ENCODE peak calls at places on chromosomes 2 and 18, in nine cellular contexts. One of them, this sample, is unnamed. For H3K27me3, the result is how much of the 10 kb centered on the place peaks cover.

GRCh38 chr2:25276569-25277465 is 64.9 kb downstream of the DNMT3A start:
- DNase-seq in H1: no peak
- DNase-seq in esophagus squamous epithelium: peak
- DNase-seq in PC-9: peak
- DNase-seq in left ventricle myocardium inferior: peak
- DNase-seq in endothelial cell of umbilical vein: peak
- DNase-seq in uterus: peak
- DNase-seq in heart left ventricle: peak
- DNase-seq in GM23338: peak
- DNase-seq in this sample: peak

GRCh38 chr2:190767821-190768220 is 112.8 kb upstream of the GLS start:
- DNase-seq in H1: no peak
- DNase-seq in esophagus squamous epithelium: no peak
- DNase-seq in PC-9: no peak
- DNase-seq in left ventricle myocardium inferior: no peak
- DNase-seq in endothelial cell of umbilical vein: no peak
- DNase-seq in uterus: no peak
- DNase-seq in heart left ventricle: no peak
- DNase-seq in GM23338: no peak
- DNase-seq in this sample: no peak

GRCh38 chr2:121648611-121649401 is 456 bp downstream of the CLASP1 start:
- DNase-seq in H1: no peak
- DNase-seq in esophagus squamous epithelium: peak
- DNase-seq in PC-9: peak
- DNase-seq in left ventricle myocardium inferior: peak
- DNase-seq in endothelial cell of umbilical vein: peak
- DNase-seq in uterus: no peak
- DNase-seq in heart left ventricle: peak
- DNase-seq in GM23338: peak
- DNase-seq in this sample: peak

GRCh38 chr2:226788064-226788463 is 11.6 kb downstream of the IRS1 start:
- DNase-seq in H1: no peak
- DNase-seq in esophagus squamous epithelium: no peak
- DNase-seq in PC-9: no peak
- DNase-seq in left ventricle myocardium inferior: no peak
- DNase-seq in endothelial cell of umbilical vein: no peak
- DNase-seq in uterus: no peak
- DNase-seq in heart left ventricle: no peak
- DNase-seq in GM23338: no peak
- DNase-seq in this sample: no peak

GRCh38 chr18:9101730-9102390 is 639 bp upstream of the NDUFV2 start:
- DNase-seq in H1: no peak
- DNase-seq in esophagus squamous epithelium: no peak
- DNase-seq in PC-9: peak
- DNase-seq in left ventricle myocardium inferior: no peak
- DNase-seq in endothelial cell of umbilical vein: peak
- DNase-seq in uterus: peak
- DNase-seq in heart left ventricle: no peak
- DNase-seq in GM23338: no peak
- DNase-seq in this sample: no peak

GRCh38 chr2:220114443-220114842 is 487.0 kb downstream of the SLC4A3 start:
- DNase-seq in H1: no peak
- DNase-seq in esophagus squamous epithelium: no peak
- DNase-seq in PC-9: no peak
- DNase-seq in left ventricle myocardium inferior: no peak
- DNase-seq in endothelial cell of umbilical vein: no peak
- DNase-seq in uterus: no peak
- DNase-seq in heart left ventricle: no peak
- DNase-seq in GM23338: no peak
- DNase-seq in this sample: no peak

GRCh38 chr2:36670881-36671595 is 25.5 kb upstream of the VIT start:
- DNase-seq in H1: no peak
- DNase-seq in esophagus squamous epithelium: no peak
- DNase-seq in PC-9: no peak
- DNase-seq in left ventricle myocardium inferior: no peak
- DNase-seq in endothelial cell of umbilical vein: peak
- DNase-seq in uterus: no peak
- DNase-seq in heart left ventricle: no peak
- DNase-seq in GM23338: no peak
- DNase-seq in this sample: no peak

GRCh38 chr2:43269074-43269572 is 42.7 kb upstream of the ZFP36L2 start:
- DNase-seq in H1: no peak
- DNase-seq in esophagus squamous epithelium: peak
- DNase-seq in PC-9: peak
- DNase-seq in left ventricle myocardium inferior: peak
- DNase-seq in endothelial cell of umbilical vein: peak
- DNase-seq in uterus: peak
- DNase-seq in heart left ventricle: peak
- DNase-seq in GM23338: no peak
- DNase-seq in this sample: peak

GRCh38 chr18:7370812-7371211 is 139.9 kb downstream of the LRRC30 start:
- DNase-seq in H1: no peak
- DNase-seq in esophagus squamous epithelium: peak
- DNase-seq in PC-9: no peak
- DNase-seq in left ventricle myocardium inferior: peak
- DNase-seq in endothelial cell of umbilical vein: peak
- DNase-seq in uterus: peak
- DNase-seq in heart left ventricle: peak
- DNase-seq in GM23338: no peak
- DNase-seq in this sample: peak

GRCh38 chr2:222709191-222709891 is 37.9 kb downstream of the MOGAT1 start:
- DNase-seq in H1: no peak
- DNase-seq in esophagus squamous epithelium: no peak
- DNase-seq in PC-9: peak
- DNase-seq in left ventricle myocardium inferior: peak
- DNase-seq in endothelial cell of umbilical vein: peak
- DNase-seq in uterus: peak
- DNase-seq in heart left ventricle: peak
- DNase-seq in GM23338: peak
- DNase-seq in this sample: peak

GRCh38 chr2:212811946-212812345 is 273.3 kb upstream of the ERBB4 start:
- DNase-seq in H1: no peak
- DNase-seq in esophagus squamous epithelium: no peak
- DNase-seq in PC-9: no peak
- DNase-seq in left ventricle myocardium inferior: no peak
- DNase-seq in endothelial cell of umbilical vein: no peak
- DNase-seq in uterus: no peak
- DNase-seq in heart left ventricle: no peak
- DNase-seq in GM23338: peak
- DNase-seq in this sample: no peak

GRCh38 chr2:239927424-239927981 is 97.6 kb downstream of the NDUFA10 start:
- DNase-seq in H1: no peak
- DNase-seq in esophagus squamous epithelium: no peak
- DNase-seq in PC-9: peak
- DNase-seq in left ventricle myocardium inferior: peak
- DNase-seq in endothelial cell of umbilical vein: peak
- DNase-seq in uterus: peak
- DNase-seq in heart left ventricle: no peak
- DNase-seq in GM23338: no peak
- DNase-seq in this sample: no peak

DNA sequence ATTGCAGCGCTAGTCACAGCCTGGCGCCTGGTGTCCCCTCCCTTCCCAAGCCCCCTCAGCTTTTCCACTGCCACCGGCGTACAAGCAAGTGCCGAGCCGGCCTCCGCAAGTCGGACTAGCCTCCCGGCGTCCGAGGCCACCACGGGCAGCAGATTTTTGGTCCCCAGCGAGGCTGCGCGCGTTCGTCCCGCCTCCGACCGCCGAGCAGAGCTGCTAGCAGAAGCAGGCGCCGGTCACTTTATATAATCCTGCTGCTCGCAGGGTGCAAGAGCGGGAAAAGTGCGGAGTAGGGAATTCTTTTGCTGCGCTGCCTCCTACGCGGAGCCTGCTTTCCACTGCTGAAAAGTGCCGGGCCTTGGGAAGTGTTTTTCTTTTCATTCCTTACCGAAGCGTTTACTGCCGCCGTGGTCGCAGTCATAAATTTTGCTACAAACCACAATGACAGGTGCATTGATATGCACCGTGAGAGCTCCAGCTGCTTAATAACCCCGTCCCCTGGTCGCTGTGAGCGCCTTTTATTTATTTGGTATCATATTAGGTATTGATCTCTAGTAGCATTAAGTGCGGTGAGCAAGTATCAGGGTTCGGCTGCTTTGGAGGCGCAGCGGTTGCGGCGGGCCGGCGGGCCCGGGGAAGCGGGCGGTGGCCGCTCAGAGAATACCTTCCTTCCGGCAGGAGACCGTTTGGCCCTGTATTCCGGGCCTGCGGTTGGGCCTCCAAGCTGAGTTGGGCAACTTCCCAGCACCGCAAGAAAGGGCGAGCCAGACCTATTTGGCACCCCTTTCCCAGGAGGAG is 7.9 kb downstream of the HOXD3 start:
- DNase-seq in H1: no peak
- DNase-seq in esophagus squamous epithelium: no peak
- DNase-seq in PC-9: no peak
- DNase-seq in left ventricle myocardium inferior: no peak
- DNase-seq in endothelial cell of umbilical vein: peak
- DNase-seq in uterus: no peak
- DNase-seq in heart left ventricle: no peak
- DNase-seq in GM23338: peak
- DNase-seq in this sample: no peak
- H3K27me3 ChIP-seq in H1: half or more
- H3K27me3 ChIP-seq in esophagus squamous epithelium: under half
- H3K27me3 ChIP-seq in PC-9: half or more
- H3K27me3 ChIP-seq in left ventricle myocardium inferior: half or more
- H3K27me3 ChIP-seq in endothelial cell of umbilical vein: under half
- H3K27me3 ChIP-seq in uterus: under half
- H3K27me3 ChIP-seq in heart left ventricle: half or more
- H3K27me3 ChIP-seq in GM23338: half or more
- H3K27me3 ChIP-seq in this sample: half or more

GRCh38 chr2:42139141-42139540 is 30.0 kb upstream of the EML4 start:
- DNase-seq in H1: no peak
- DNase-seq in esophagus squamous epithelium: no peak
- DNase-seq in PC-9: no peak
- DNase-seq in left ventricle myocardium inferior: no peak
- DNase-seq in endothelial cell of umbilical vein: no peak
- DNase-seq in uterus: no peak
- DNase-seq in heart left ventricle: no peak
- DNase-seq in GM23338: no peak
- DNase-seq in this sample: no peak

GRCh38 chr2:42138163-42139016 is 30.8 kb upstream of the EML4 start:
- DNase-seq in H1: no peak
- DNase-seq in esophagus squamous epithelium: no peak
- DNase-seq in PC-9: peak
- DNase-seq in left ventricle myocardium inferior: no peak
- DNase-seq in endothelial cell of umbilical vein: peak
- DNase-seq in uterus: peak
- DNase-seq in heart left ventricle: peak
- DNase-seq in GM23338: no peak
- DNase-seq in this sample: no peak

GRCh38 chr2:42140501-42140900 is 28.7 kb upstream of the EML4 start:
- DNase-seq in H1: no peak
- DNase-seq in esophagus squamous epithelium: no peak
- DNase-seq in PC-9: no peak
- DNase-seq in left ventricle myocardium inferior: no peak
- DNase-seq in endothelial cell of umbilical vein: no peak
- DNase-seq in uterus: no peak
- DNase-seq in heart left ventricle: no peak
- DNase-seq in GM23338: no peak
- DNase-seq in this sample: no peak

GRCh38 chr2:42141687-42142475 is 27.3 kb upstream of the EML4 start:
- DNase-seq in H1: no peak
- DNase-seq in esophagus squamous epithelium: no peak
- DNase-seq in PC-9: peak
- DNase-seq in left ventricle myocardium inferior: peak
- DNase-seq in endothelial cell of umbilical vein: peak
- DNase-seq in uterus: peak
- DNase-seq in heart left ventricle: peak
- DNase-seq in GM23338: peak
- DNase-seq in this sample: peak

GRCh38 chr2:42142476-42143184 is 26.5 kb upstream of the EML4 start:
- DNase-seq in H1: no peak
- DNase-seq in esophagus squamous epithelium: no peak
- DNase-seq in PC-9: no peak
- DNase-seq in left ventricle myocardium inferior: no peak
- DNase-seq in endothelial cell of umbilical vein: no peak
- DNase-seq in uterus: no peak
- DNase-seq in heart left ventricle: no peak
- DNase-seq in GM23338: no peak
- DNase-seq in this sample: no peak
- H3K27ac ChIP-seq in H1: no peak
- H3K27ac ChIP-seq in esophagus squamous epithelium: peak
- H3K27ac ChIP-seq in PC-9: peak
- H3K27ac ChIP-seq in left ventricle myocardium inferior: peak
- H3K27ac ChIP-seq in endothelial cell of umbilical vein: peak
- H3K27ac ChIP-seq in uterus: peak
- H3K27ac ChIP-seq in heart left ventricle: peak
- H3K27ac ChIP-seq in GM23338: no peak
- H3K27ac ChIP-seq in this sample: peak

DNA sequence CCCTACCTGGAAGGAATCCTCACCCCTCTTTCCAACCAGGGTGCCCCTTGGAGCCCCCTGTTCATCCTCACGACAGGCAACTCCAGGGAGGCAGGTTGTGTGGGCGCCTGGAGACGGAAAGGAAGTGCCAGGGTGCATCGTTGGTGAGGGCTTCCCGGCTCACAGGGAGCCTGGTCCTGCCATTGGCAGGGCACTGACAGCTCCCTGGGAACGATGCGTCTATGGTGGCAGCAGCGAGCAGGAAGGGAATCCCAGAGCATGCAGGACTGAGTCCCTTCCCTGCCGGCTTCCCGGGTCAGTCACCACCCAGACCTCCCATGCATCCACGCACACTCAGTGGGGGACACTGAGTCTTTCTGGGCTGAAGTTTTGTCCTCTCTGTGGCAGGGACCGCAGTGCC is 117.6 kb downstream of the INHBB start:
- DNase-seq in H1: no peak
- DNase-seq in esophagus squamous epithelium: no peak
- DNase-seq in PC-9: no peak
- DNase-seq in left ventricle myocardium inferior: no peak
- DNase-seq in endothelial cell of umbilical vein: no peak
- DNase-seq in uterus: no peak
- DNase-seq in heart left ventricle: no peak
- DNase-seq in GM23338: no peak
- DNase-seq in this sample: no peak
- H3K27me3 ChIP-seq in H1: half or more
- H3K27me3 ChIP-seq in esophagus squamous epithelium: under half
- H3K27me3 ChIP-seq in PC-9: under half
- H3K27me3 ChIP-seq in left ventricle myocardium inferior: under half
- H3K27me3 ChIP-seq in endothelial cell of umbilical vein: under half
- H3K27me3 ChIP-seq in uterus: under half
- H3K27me3 ChIP-seq in heart left ventricle: under half
- H3K27me3 ChIP-seq in GM23338: half or more
- H3K27me3 ChIP-seq in this sample: under half

DNA sequence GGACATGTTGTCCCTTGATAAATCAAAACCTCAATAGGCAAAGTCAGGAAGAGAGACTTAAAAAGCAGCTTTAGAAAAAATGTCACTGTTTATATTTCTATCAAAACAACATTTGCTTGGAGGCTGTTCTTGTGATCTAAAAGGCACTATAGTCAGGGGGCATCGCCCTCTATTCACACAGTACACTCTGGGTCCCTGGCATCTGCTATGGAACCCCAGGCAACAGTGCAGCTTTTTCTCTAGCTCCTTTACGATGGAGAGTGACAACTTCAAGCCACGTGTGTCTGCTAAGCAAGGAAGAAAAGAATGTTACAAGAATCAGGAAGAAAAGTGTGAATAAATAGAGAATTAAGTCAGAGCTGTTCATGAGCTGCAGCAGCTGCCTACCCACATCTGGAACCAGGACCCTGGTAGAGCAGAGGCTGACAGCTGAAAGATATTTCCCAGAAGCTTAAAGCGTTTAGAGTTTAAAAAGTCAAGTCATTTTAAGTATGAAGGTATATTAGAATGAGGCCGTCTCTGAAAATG is 11.2 kb downstream of the RND3 start:
- DNase-seq in H1: no peak
- DNase-seq in esophagus squamous epithelium: no peak
- DNase-seq in PC-9: no peak
- DNase-seq in left ventricle myocardium inferior: no peak
- DNase-seq in endothelial cell of umbilical vein: peak
- DNase-seq in uterus: no peak
- DNase-seq in heart left ventricle: no peak
- DNase-seq in GM23338: no peak
- DNase-seq in this sample: no peak
- H3K27ac ChIP-seq in H1: no peak
- H3K27ac ChIP-seq in esophagus squamous epithelium: peak
- H3K27ac ChIP-seq in PC-9: peak
- H3K27ac ChIP-seq in left ventricle myocardium inferior: peak
- H3K27ac ChIP-seq in endothelial cell of umbilical vein: peak
- H3K27ac ChIP-seq in uterus: peak
- H3K27ac ChIP-seq in heart left ventricle: peak
- H3K27ac ChIP-seq in GM23338: no peak
- H3K27ac ChIP-seq in this sample: peak